ENCODE peak calls at places on chromosomes 11 and 22, in nine cellular contexts. Y, S, D, B, V, W, G, P and Z are unnamed samples.

GRCh38 chr22:28091486-28091885 is 172.4 kb upstream of the PITPNB start:
- DNase-seq in Y (no peak), S (no peak), D (no peak), B (no peak), V (no peak), W (no peak), G (no peak), P (no peak), Z (no peak)

GRCh38 chr11:122210378-122210995 is 94.5 kb upstream of the BLID start:
- DNase-seq in Y (no peak), S (no peak), D (no peak), B (no peak), V (no peak), W (no peak), G (no peak), P (no peak), Z (no peak)

GRCh38 chr11:45816614-45817013 is 11.7 kb downstream of the SLC35C1 start:
- DNase-seq in Y (no peak), S (no peak), D (no peak), B (no peak), V (no peak), W (no peak), G (no peak), P (no peak), Z (no peak)

GRCh38 chr11:134034496-134035381 is 34.1 kb upstream of the JAM3 start:
- DNase-seq in Y (no peak), S (no peak), D (peak; percentile 79), B (no peak), V (peak; percentile 42), W (no peak), G (no peak), P (no peak), Z (no peak)

GRCh38 chr11:121555172-121555571 is 102.4 kb upstream of the SORL1-AS1 start:
- DNase-seq in Y (no peak), S (no peak), D (peak; percentile 86), B (no peak), V (no peak), W (no peak), G (no peak), P (no peak), Z (no peak)

GRCh38 chr11:17382046-17382728 is 6.3 kb downstream of the KCNJ11 start:
- DNase-seq in Y (peak; percentile 39), S (no peak), D (no peak), B (no peak), V (no peak), W (no peak), G (no peak), P (peak; percentile 31), Z (no peak)

GRCh38 chr11:61004037-61004641 is 32.7 kb downstream of the CD6 start:
- DNase-seq in Y (peak; percentile 33), S (no peak), D (peak; percentile 64), B (no peak), V (no peak), W (peak; percentile 66), G (no peak), P (no peak), Z (no peak)

GRCh38 chr11:3207530-3208189 is 11.0 kb downstream of the MRGPRG start:
- DNase-seq in Y (no peak), S (no peak), D (no peak), B (no peak), V (no peak), W (no peak), G (no peak), P (no peak), Z (no peak)

GRCh38 chr22:18067548-18068341 is 10.0 kb upstream of the PEX26 start:
- DNase-seq in Y (no peak), S (no peak), D (no peak), B (no peak), V (no peak), W (no peak), G (no peak), P (no peak), Z (no peak)

GRCh38 chr11:72222106-72222891 is 2.3 kb upstream of the INPPL1 start:
- DNase-seq in Y (no peak), S (no peak), D (peak; percentile 77), B (no peak), V (no peak), W (no peak), G (no peak), P (no peak), Z (no peak)

GRCh38 chr11:134142536-134142935 is 73.7 kb downstream of the JAM3 start:
- DNase-seq in Y (peak; percentile 53), S (no peak), D (no peak), B (no peak), V (no peak), W (no peak), G (no peak), P (no peak), Z (no peak)

GRCh38 chr22:42613869-42614268 is 814 bp downstream of the POLDIP3 start:
- DNase-seq in Y (peak; percentile 33), S (no peak), D (no peak), B (no peak), V (no peak), W (no peak), G (peak; percentile 11), P (peak; percentile 18), Z (no peak)

GRCh38 chr22:49768511-49768910 is 59.2 kb downstream of the BRD1 start:
- DNase-seq in Y (no peak), S (no peak), D (no peak), B (no peak), V (no peak), W (no peak), G (no peak), P (no peak), Z (no peak)

GRCh38 chr22:26276530-26277200 is 107.4 kb downstream of the SEZ6L start:
- DNase-seq in Y (no peak), S (no peak), D (no peak), B (no peak), V (no peak), W (no peak), G (no peak), P (no peak), Z (no peak)

GRCh38 chr11:64253481-64253880 is 2.2 kb downstream of the PLCB3 start:
- DNase-seq in Y (no peak), S (no peak), D (no peak), B (no peak), V (no peak), W (no peak), G (no peak), P (no peak), Z (no peak)

GRCh38 chr11:2954263-2954662 is 25.0 kb upstream of the PHLDA2 start:
- DNase-seq in Y (peak; percentile 56), S (no peak), D (no peak), B (no peak), V (no peak), W (no peak), G (no peak), P (no peak), Z (no peak)

GRCh38 chr11:78291754-78292108 is 103.0 kb downstream of the USP35 start:
- DNase-seq in Y (no peak), S (no peak), D (no peak), B (no peak), V (no peak), W (no peak), G (no peak), P (no peak), Z (no peak)

GRCh38 chr22:35149149-35149548 is 83.2 kb downstream of the ISX start:
- DNase-seq in Y (no peak), S (peak; percentile 35), D (no peak), B (no peak), V (no peak), W (no peak), G (no peak), P (no peak), Z (no peak)

GRCh38 chr11:122882189-122882808 is at the start of gene JHY:
- DNase-seq in Y (no peak), S (no peak), D (no peak), B (no peak), V (no peak), W (no peak), G (no peak), P (no peak), Z (no peak)

GRCh38 chr11:56783448-56784041 is 35.0 kb upstream of the OR9G4 start:
- DNase-seq in Y (peak; percentile 60), S (peak; percentile 49), D (no peak), B (no peak), V (no peak), W (peak; percentile 63), G (no peak), P (peak; percentile 30), Z (no peak)

GRCh38 chr11:122234257-122234656 is 118.2 kb upstream of the BLID start:
- DNase-seq in Y (no peak), S (no peak), D (no peak), B (no peak), V (no peak), W (no peak), G (no peak), P (no peak), Z (no peak)

GRCh38 chr11:44261800-44262591 is 47.9 kb downstream of the ALX4 start:
- DNase-seq in Y (no peak), S (no peak), D (peak; percentile 31), B (no peak), V (no peak), W (no peak), G (no peak), P (no peak), Z (no peak)